ENCODE peak calls at places on chromosomes 6 and 20, in nine cellular contexts. K, Z, X, H, D, I, N, J and Y are unnamed samples. For H3K4me1, the result is how much of the 10 kb centered on the place peaks cover.

GRCh38 chr6:162644153-162644552 is 83.4 kb downstream of the PRKN start:
- DNase-seq in D (peak), Z (no peak), N (no peak), X (no peak), H (no peak), I (no peak), J (no peak), K (no peak), Y (peak)

GRCh38 chr20:58149412-58150091 is 78.9 kb downstream of the ANKRD60 start:
- DNase-seq in I (peak), N (no peak), D (no peak), K (no peak), Z (no peak), X (no peak), J (no peak), H (no peak), Y (peak)

GRCh38 chr6:43978473-43979360 is 148.5 kb downstream of the MRPL14 start:
- DNase-seq in J (no peak), Z (peak), I (no peak), X (no peak), D (no peak), N (no peak), H (no peak), K (peak), Y (no peak)

GRCh38 chr20:52268184-52268583 is 76.6 kb upstream of the ZFP64 start:
- DNase-seq in I (no peak), H (peak), X (no peak), Z (peak), N (no peak), J (no peak), D (no peak), K (peak), Y (no peak)

GRCh38 chr20:53706511-53707031 is 112.9 kb upstream of the ZNF217 start:
- DNase-seq in I (no peak), K (peak), H (peak), J (no peak), Z (peak), D (no peak), X (no peak), N (no peak), Y (no peak)

GRCh38 chr6:144481527-144481926 is 196.4 kb downstream of the UTRN start:
- DNase-seq in H (no peak), Z (no peak), D (no peak), X (no peak), K (no peak), J (no peak), I (no peak), N (no peak), Y (no peak)

GRCh38 chr6:143490244-143490643 is 21.3 kb downstream of the FUCA2 start:
- DNase-seq in Z (no peak), H (no peak), X (no peak), N (no peak), K (no peak), J (no peak), I (no peak), D (no peak), Y (no peak)

GRCh38 chr6:81897793-81898192 is 145.3 kb upstream of the TENT5A start:
- DNase-seq in I (no peak), N (no peak), H (no peak), X (no peak), Z (no peak), J (peak), K (peak), D (no peak), Y (no peak)

GRCh38 chr6:90425161-90425641 is 128.6 kb upstream of the BACH2 start:
- DNase-seq in X (no peak), D (no peak), N (no peak), Z (no peak), J (peak), K (no peak), H (no peak), I (no peak), Y (no peak)

GRCh38 chr6:130018830-130019795 is 732 bp downstream of the L3MBTL3 start:
- DNase-seq in X (peak), H (peak), D (peak), N (peak), I (no peak), K (peak), J (peak), Z (peak), Y (peak)

GRCh38 chr6:137271245-137272183 is 52.3 kb upstream of the IFNGR1 start:
- DNase-seq in X (no peak), D (no peak), Z (peak), J (peak), I (peak), H (peak), K (peak), N (no peak), Y (no peak)

DNA sequence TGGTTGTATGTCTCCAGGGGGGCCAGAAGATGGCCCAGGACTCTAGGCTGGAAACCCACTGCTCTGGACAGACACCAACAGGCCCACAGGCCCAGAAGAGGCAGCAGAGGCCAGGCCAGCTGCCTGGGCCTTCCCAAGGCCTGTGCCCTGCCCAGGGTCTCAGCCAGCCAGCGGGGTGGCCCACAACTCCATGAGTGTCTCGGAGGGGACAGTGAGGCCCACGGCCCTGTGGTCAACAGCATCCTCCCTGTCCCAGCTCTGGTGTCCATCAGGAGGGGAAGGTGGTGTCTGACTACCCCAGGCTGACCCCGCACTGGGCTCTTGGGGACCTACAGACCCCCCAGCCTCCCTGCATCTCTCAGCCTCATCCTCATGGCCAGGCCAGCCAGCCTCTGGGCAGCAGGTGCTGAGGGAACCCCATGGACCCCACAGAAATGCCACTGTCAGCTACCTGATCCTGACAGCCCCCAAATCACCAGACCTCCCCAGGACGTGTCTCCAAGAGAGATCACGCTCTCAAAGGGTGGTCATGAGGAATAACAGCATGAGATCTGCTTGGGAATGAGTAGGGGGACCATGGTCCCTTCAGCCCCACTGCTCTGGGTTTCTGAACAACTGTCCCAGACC is 112.4 kb downstream of the NOL4L start:
- DNase-seq in J (no peak), I (no peak), Z (no peak), H (no peak), D (no peak), X (no peak), N (peak), K (no peak), Y (no peak)
- H3K4me1 ChIP-seq in J (under half), I (under half), Z (under half), H (half or more), D (under half), X (under half), N (under half), K (under half), Y (under half)

GRCh38 chr6:3397229-3398164 is 59.4 kb downstream of the SLC22A23 start:
- DNase-seq in K (no peak), H (no peak), I (no peak), N (no peak), X (no peak), J (peak), D (no peak), Z (no peak), Y (no peak)
- H3K4me1 ChIP-seq in K (under half), H (under half), I (under half), N (under half), X (under half), J (under half), D (under half), Z (under half), Y (under half)

GRCh38 chr20:30593572-30593971 is 663.9 kb upstream of the DEFB115 start:
- DNase-seq in D (no peak), K (no peak), N (no peak), H (no peak), J (no peak), I (no peak), Z (no peak), X (no peak), Y (no peak)
- H3K4me1 ChIP-seq in D (under half), K (under half), N (under half), H (under half), J (under half), I (under half), Z (under half), X (under half), Y (under half)

DNA sequence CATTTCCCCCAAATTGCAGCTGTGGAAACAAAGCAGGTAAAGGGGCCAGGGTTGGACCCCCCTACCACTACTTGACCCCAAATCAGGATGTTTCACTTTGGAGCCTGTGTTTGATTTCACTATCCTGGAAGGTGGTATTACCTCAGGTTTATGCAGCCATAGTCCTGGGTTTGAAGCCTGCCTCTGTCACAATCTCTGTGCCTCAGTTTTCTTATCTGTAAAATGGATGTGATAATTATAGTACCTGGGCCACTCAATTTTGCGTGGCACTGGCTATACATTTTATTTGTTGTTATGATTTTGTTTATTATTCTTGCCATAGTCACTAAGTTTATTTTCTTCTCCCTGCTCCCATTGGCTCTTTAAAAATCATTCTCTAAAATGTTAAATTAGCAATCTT is 26.7 kb downstream of the JARID2 start:
- DNase-seq in Z (no peak), H (no peak), I (no peak), D (no peak), N (no peak), J (no peak), K (no peak), X (no peak), Y (no peak)
- H3K4me1 ChIP-seq in Z (under half), H (under half), I (under half), D (under half), N (under half), J (under half), K (under half), X (under half), Y (under half)